ENCODE peak calls at places on chromosome 17, in five cellular contexts. Z, H, M, Y and A are unnamed samples.

GRCh38 chr17:78121801-78122220 is 6.7 kb downstream of the TMC6 start:
- DNase-seq in H (no peak), Z (no peak), M (no peak), Y (no peak), A (no peak)

GRCh38 chr17:82204831-82205719 is 7.6 kb downstream of the CCDC57 start:
- DNase-seq in M (peak), Z (no peak), Y (no peak), H (no peak), A (no peak)

GRCh38 chr17:1628856-1629646 is 417 bp upstream of the SLC43A2 start:
- DNase-seq in M (peak), Y (peak), Z (peak), H (peak), A (peak)

GRCh38 chr17:76076765-76077581 is 2.0 kb upstream of the ZACN start:
- DNase-seq in M (no peak), Z (no peak), H (no peak), Y (no peak), A (no peak)

GRCh38 chr17:65177901-65178300 is 40.7 kb downstream of the RGS9 start:
- DNase-seq in H (no peak), M (peak), Z (no peak), Y (no peak), A (no peak)

GRCh38 chr17:2412561-2413021 is 11.7 kb upstream of the MNT start:
- DNase-seq in Y (peak), H (peak), M (peak), Z (no peak), A (no peak)

GRCh38 chr17:68155692-68156091 is 92.2 kb upstream of the AMZ2 start:
- DNase-seq in Z (no peak), M (no peak), H (no peak), Y (no peak), A (no peak)

GRCh38 chr17:60163108-60163784 is 13.5 kb downstream of the CA4 start:
- DNase-seq in H (no peak), Z (no peak), M (no peak), Y (no peak), A (no peak)

GRCh38 chr17:38333635-38334295 is 10.0 kb downstream of the GPR179 start:
- DNase-seq in M (peak), Y (no peak), Z (peak), H (no peak), A (no peak)

GRCh38 chr17:60613325-60613724 is 13.3 kb downstream of the PPM1D start:
- DNase-seq in H (no peak), Z (no peak), Y (peak), M (no peak), A (no peak)

GRCh38 chr17:68135141-68135887 is 99.8 kb downstream of the KPNA2 start:
- DNase-seq in H (no peak), Y (no peak), Z (no peak), M (no peak), A (no peak)

GRCh38 chr17:10775740-10776333 is 28.1 kb downstream of the TMEM238L start:
- DNase-seq in M (no peak), Y (no peak), H (no peak), Z (no peak), A (no peak)

GRCh38 chr17:3916013-3916696 is at the start of gene P2RX1:
- DNase-seq in Z (peak), H (no peak), Y (no peak), M (peak), A (no peak)

GRCh38 chr17:81125573-81126081 is 39.7 kb upstream of the PVALEF start:
- DNase-seq in M (peak), Y (no peak), Z (no peak), H (peak), A (no peak)

GRCh38 chr17:68198931-68199836 is 48.7 kb upstream of the AMZ2 start:
- DNase-seq in Z (no peak), M (no peak), H (no peak), Y (peak), A (no peak)

GRCh38 chr17:17086585-17086984 is 44.3 kb downstream of the MPRIP start:
- DNase-seq in H (no peak), Y (no peak), Z (peak), M (no peak), A (no peak)

GRCh38 chr17:18141210-18141803 is 32.8 kb downstream of the MYO15A start:
- DNase-seq in H (no peak), Z (no peak), M (peak), Y (peak), A (peak)

GRCh38 chr17:66378296-66378695 is 75.9 kb downstream of the PRKCA start:
- DNase-seq in Y (no peak), H (no peak), Z (no peak), M (no peak), A (no peak)

GRCh38 chr17:885971-886571 is 93.5 kb downstream of the NXN start:
- DNase-seq in Y (peak), M (no peak), H (no peak), Z (peak), A (peak)

GRCh38 chr17:72387487-72387886 is 266.7 kb downstream of the SOX9 start:
- DNase-seq in H (no peak), M (peak), Y (no peak), Z (no peak), A (no peak)

GRCh38 chr17:28715217-28715616 is 2.5 kb downstream of the RAB34 start:
- DNase-seq in M (no peak), Y (no peak), Z (no peak), H (no peak), A (no peak)

GRCh38 chr17:11454096-11454495 is 144.2 kb upstream of the DNAH9 start:
- DNase-seq in M (no peak), Z (no peak), Y (no peak), H (no peak), A (no peak)

GRCh38 chr17:34301986-34302385 is 16.4 kb downstream of the CCL11 start:
- DNase-seq in M (no peak), Y (no peak), H (no peak), Z (no peak), A (no peak)

GRCh38 chr17:79937435-79937870 is 98.2 kb upstream of the CBX4 start:
- DNase-seq in Z (no peak), H (no peak), Y (no peak), M (no peak), A (no peak)

GRCh38 chr17:226773-227580 is 45.5 kb upstream of the DOC2B start:
- DNase-seq in M (no peak), H (no peak), Y (peak), Z (no peak), A (peak)

GRCh38 chr17:77394540-77395295 is 253.9 kb downstream of the SEC14L1 start:
- DNase-seq in M (no peak), Y (no peak), Z (peak), H (no peak), A (no peak)

GRCh38 chr17:72456026-72456569 is 335.3 kb downstream of the SOX9 start:
- DNase-seq in Y (no peak), H (no peak), M (peak), Z (peak), A (no peak)

GRCh38 chr17:2782030-2782429 is 14.2 kb upstream of the RAP1GAP2 start:
- DNase-seq in M (peak), H (no peak), Z (no peak), Y (no peak), A (no peak)

GRCh38 chr17:20243524-20243923 is 223.8 kb downstream of the LGALS9B start:
- DNase-seq in H (no peak), Y (no peak), M (no peak), Z (no peak), A (no peak)